ENCODE peak calls at places on chromosomes 7 and 10, in six cellular contexts. L is lung, M is GM23338, X is kidney tubule cell, E is hippocampal formation, I is SHP77. Y is an unnamed sample.

GRCh38 chr7:14690075-14690474 is 212.5 kb downstream of the DGKB start:
- DNase-seq in M (no peak), L (no peak), I (no peak), E (no peak), X (no peak), Y (no peak)

GRCh38 chr10:112389147-112389822 is 15.4 kb downstream of the ACSL5 start:
- DNase-seq in X (peak; percentile 99), I (no peak), M (no peak), L (peak; percentile 72), E (no peak), Y (no peak)

GRCh38 chr7:5478568-5479045 is 55.0 kb upstream of the TNRC18 start:
- DNase-seq in E (no peak), X (no peak), I (no peak), L (no peak), M (no peak), Y (peak; percentile 49)

GRCh38 chr7:772005-772294 is 44.9 kb upstream of the PRKAR1B start:
- DNase-seq in I (no peak), E (no peak), X (no peak), M (no peak), L (no peak), Y (no peak)

GRCh38 chr7:7706556-7706955 is 11.9 kb downstream of the RPA3 start:
- DNase-seq in M (no peak), L (no peak), X (no peak), E (no peak), I (no peak), Y (no peak)

GRCh38 chr10:43049081-43049551 is 27.8 kb upstream of the RET start:
- DNase-seq in I (no peak), M (no peak), L (no peak), X (no peak), E (no peak), Y (peak; percentile 36)

GRCh38 chr7:11726251-11727155 is 105.5 kb downstream of the THSD7A start:
- DNase-seq in E (no peak), X (peak; percentile 59), L (no peak), M (no peak), I (no peak), Y (no peak)

GRCh38 chr7:37320140-37320839 is 128.4 kb downstream of the ELMO1 start:
- DNase-seq in M (no peak), X (no peak), I (no peak), E (peak; percentile 48), L (no peak), Y (no peak)

GRCh38 chr10:98414932-98415709 is at the start of gene PYROXD2:
- DNase-seq in X (peak; percentile 95), I (peak; percentile 77), L (peak; percentile 92), E (peak; percentile 58), M (peak; percentile 84), Y (peak; percentile 96)

GRCh38 chr7:151088856-151089699 is 2.8 kb downstream of the AGAP3 start:
- DNase-seq in I (no peak), X (peak; percentile 47), M (peak; percentile 61), E (peak; percentile 31), L (peak; percentile 70), Y (peak; percentile 80)

GRCh38 chr10:70887804-70888800 is at the start of gene PCBD1:
- DNase-seq in I (peak; percentile 50), M (peak; percentile 78), X (peak; percentile 83), E (peak; percentile 22), L (peak; percentile 73), Y (peak; percentile 90)

GRCh38 chr10:77872151-77872946 is 54.2 kb downstream of the DLG5 start:
- DNase-seq in M (no peak), X (no peak), E (peak; percentile 92), I (no peak), L (no peak), Y (no peak)

GRCh38 chr10:44235363-44235762 is 149.5 kb downstream of the CXCL12 start:
- DNase-seq in M (no peak), X (no peak), E (no peak), L (no peak), I (no peak), Y (peak; percentile 1)

GRCh38 chr7:30922596-30922995 is 10.9 kb downstream of the AQP1 start:
- DNase-seq in L (peak; percentile 26), X (no peak), M (no peak), E (no peak), I (no peak), Y (peak; percentile 43)

GRCh38 chr10:87844837-87845623 is 18.3 kb downstream of the KLLN start:
- DNase-seq in L (no peak), I (no peak), X (peak; percentile 69), M (no peak), E (no peak), Y (no peak)